ENCODE peak calls at places on chromosomes 3 and 15, in five cellular contexts. Q, F, I, P and Y are unnamed samples.

GRCh38 chr3:172260381-172260780 is 187.9 kb downstream of the GHSR start:
- DNase-seq in F (no peak), I (no peak), Q (peak; percentile 30), P (no peak), Y (no peak)

GRCh38 chr3:57998366-57999283 is 9.6 kb upstream of the FLNB start:
- DNase-seq in Q (peak; percentile 81), I (no peak), F (no peak), P (no peak), Y (no peak)

GRCh38 chr3:142987080-142987700 is 14.2 kb upstream of the U2SURP start:
- DNase-seq in I (no peak), Q (peak; percentile 55), F (no peak), P (no peak), Y (peak; percentile 15)

GRCh38 chr3:31532587-31533168 is at the start of gene STT3B:
- DNase-seq in F (peak; percentile 80), I (peak; percentile 86), Q (peak; percentile 75), P (no peak), Y (peak; percentile 79)

GRCh38 chr3:37324752-37325407 is 150.5 kb upstream of the LRRFIP2 start:
- DNase-seq in P (no peak), I (no peak), Q (peak; percentile 19), F (no peak), Y (no peak)

GRCh38 chr3:49276475-49277356 is at the start of gene C3orf62:
- DNase-seq in P (no peak), F (peak; percentile 82), Q (peak; percentile 73), I (peak; percentile 95), Y (peak; percentile 87)

GRCh38 chr3:151890721-151891141 is 17.3 kb downstream of the SUCNR1 start:
- DNase-seq in I (no peak), F (no peak), P (no peak), Q (no peak), Y (no peak)

GRCh38 chr3:102488316-102488715 is 53.5 kb downstream of the ZPLD1 start:
- DNase-seq in Q (no peak), P (no peak), I (no peak), F (no peak), Y (no peak)

DNA sequence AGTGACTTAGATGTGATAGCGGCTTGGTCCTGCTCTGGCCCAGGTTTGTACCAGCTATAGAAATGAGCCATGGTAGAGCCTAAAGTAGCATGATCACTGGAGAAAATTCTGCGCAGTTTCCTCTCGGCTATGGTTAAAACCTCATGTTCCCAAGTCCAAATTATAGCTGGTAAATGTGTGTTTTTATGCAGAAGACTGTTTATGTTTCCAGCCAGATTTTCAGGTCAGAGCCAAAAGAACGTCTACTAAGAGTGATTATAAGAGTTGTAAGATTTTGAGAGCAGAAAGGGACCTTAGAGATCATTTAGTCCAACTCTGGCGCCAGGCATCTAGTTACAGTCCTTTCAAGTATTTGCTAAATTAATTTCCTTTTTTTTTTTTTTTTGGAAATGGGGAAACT is 333.7 kb downstream of the LPP start:
- DNase-seq in P (no peak), F (no peak), Q (no peak), I (no peak), Y (no peak)
- H3K36me3 ChIP-seq in P (peaks cover 14% of the 10 kb centered on the region), F (peaks cover 4% of the 10 kb centered on the region), Q (peaks cover 10% of the 10 kb centered on the region), I (peaks cover 16% of the 10 kb centered on the region), Y (peaks cover 50% of the 10 kb centered on the region)

DNA sequence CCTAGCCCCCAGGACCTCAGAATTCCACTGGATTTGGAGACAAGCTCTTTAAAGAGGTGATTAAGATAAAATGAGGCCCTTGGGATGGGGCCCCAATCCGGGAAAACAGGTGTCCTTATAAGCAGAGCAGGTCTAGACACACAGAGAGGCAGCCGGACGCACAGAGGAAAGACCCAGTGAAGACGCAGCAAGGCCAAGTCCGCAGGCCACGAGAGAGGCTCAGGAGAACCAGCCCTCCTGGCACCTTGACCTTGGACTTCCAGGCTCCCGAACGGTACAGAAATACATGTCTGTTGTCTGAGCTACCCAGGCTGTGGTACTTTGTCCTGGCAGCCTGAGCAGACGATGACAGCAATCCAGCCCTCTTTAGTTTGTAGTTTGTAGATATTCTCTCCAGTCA is 324.5 kb downstream of the OCA2 start:
- DNase-seq in P (no peak), F (no peak), I (no peak), Q (no peak), Y (no peak)
- H3K9me3 ChIP-seq in P (no peaks in the 10 kb centered on the region), F (peaks cover 4% of the 10 kb centered on the region), I (peaks cover 14% of the 10 kb centered on the region), Q (peaks cover 37% of the 10 kb centered on the region), Y (no peaks in the 10 kb centered on the region)

DNA sequence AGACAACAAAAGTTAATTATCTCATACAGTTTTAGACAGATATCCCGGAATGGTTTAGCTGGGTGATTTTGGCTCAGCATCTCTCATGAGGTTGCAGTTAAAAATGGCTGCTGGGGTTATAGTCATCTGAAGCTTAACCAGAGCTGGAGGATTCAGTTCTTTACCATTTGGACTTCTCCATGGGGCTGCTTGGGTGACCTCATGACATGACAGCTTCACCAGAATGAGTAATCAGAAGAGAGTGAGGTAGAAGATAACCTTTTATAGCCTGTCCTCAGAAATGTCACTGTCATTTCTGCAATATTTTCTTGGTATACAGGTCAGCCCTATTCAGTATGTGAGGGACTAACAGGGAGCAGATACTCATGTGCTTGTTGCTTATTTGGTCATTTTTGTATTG is 30.9 kb downstream of the TFG start:
- DNase-seq in Q (no peak), I (no peak), F (no peak), P (no peak), Y (no peak)
- H3K36me3 ChIP-seq in Q (peaks cover 33% of the 10 kb centered on the region), I (peaks cover 96% of the 10 kb centered on the region), F (peaks cover 100% of the 10 kb centered on the region), P (peaks cover 90% of the 10 kb centered on the region), Y (peaks cover 90% of the 10 kb centered on the region)

GRCh38 chr3:115680802-115681345 is 57.6 kb downstream of the GAP43 start:
- DNase-seq in I (no peak), F (no peak), Q (no peak), P (no peak), Y (no peak)

GRCh38 chr3:115685097-115685496 is 61.8 kb downstream of the GAP43 start:
- DNase-seq in Q (no peak), F (no peak), I (no peak), P (no peak), Y (no peak)

GRCh38 chr3:115688408-115688807 is 65.1 kb downstream of the GAP43 start:
- DNase-seq in P (no peak), Q (no peak), F (no peak), I (no peak), Y (no peak)

GRCh38 chr3:115683773-115684172 is 60.5 kb downstream of the GAP43 start:
- DNase-seq in P (no peak), I (no peak), F (no peak), Q (no peak), Y (no peak)

GRCh38 chr3:115683305-115683704 is 60.0 kb downstream of the GAP43 start:
- DNase-seq in F (no peak), Q (no peak), I (no peak), P (no peak), Y (no peak)
- H3K9me3 ChIP-seq in F (no peaks in the 10 kb centered on the region), Q (no peaks in the 10 kb centered on the region), I (no peaks in the 10 kb centered on the region), P (no peaks in the 10 kb centered on the region), Y (no peaks in the 10 kb centered on the region)